ENCODE peak calls at places on chromosomes 16 and 17, in nine cellular contexts. X is HCT116, B is breast epithelium, V is GM23338, R is endothelial cell of umbilical vein, M is transverse colon, Q is GM12878, F is K562, Y is sigmoid colon. Z is an unnamed sample.

GRCh38 chr17:50051082-50051576 is 4.8 kb upstream of the ITGA3 start:
- DNase-seq in Q (no peak), M (no peak), Y (no peak), F (peak; percentile 52), X (peak; percentile 96), B (no peak), R (peak; percentile 55), V (no peak), Z (peak; percentile 56)

GRCh38 chr16:4323845-4324478 is 8.1 kb downstream of the GLIS2 start:
- DNase-seq in X (no peak), B (no peak), F (peak; percentile 56), R (no peak), Q (no peak), Y (peak; percentile 89), M (peak; percentile 40), V (peak; percentile 87), Z (no peak)

GRCh38 chr16:51407921-51408320 is 256.9 kb upstream of the SALL1 start:
- DNase-seq in R (no peak), F (no peak), Y (no peak), X (no peak), Q (no peak), B (no peak), M (no peak), V (no peak), Z (no peak)

GRCh38 chr17:49401971-49402491 is 12.7 kb downstream of the PHB1 start:
- DNase-seq in M (no peak), R (no peak), B (peak; percentile 32), F (no peak), Y (peak; percentile 46), X (no peak), Q (no peak), V (no peak), Z (no peak)

GRCh38 chr17:78705071-78705470 is 77.0 kb downstream of the CYTH1 start:
- DNase-seq in M (no peak), F (no peak), Y (no peak), B (no peak), R (no peak), V (no peak), Q (no peak), X (no peak), Z (no peak)

GRCh38 chr16:87415441-87415840 is 23.3 kb downstream of the MAP1LC3B start:
- DNase-seq in Q (no peak), Y (peak; percentile 34), V (no peak), R (no peak), B (no peak), X (no peak), F (no peak), M (no peak), Z (peak; percentile 20)

GRCh38 chr17:17516315-17516930 is 20.2 kb upstream of the RASD1 start:
- DNase-seq in R (no peak), Q (no peak), F (no peak), Y (no peak), X (no peak), M (no peak), B (no peak), V (no peak), Z (no peak)

GRCh38 chr16:65769055-65769465 is 597.4 kb upstream of the CDH5 start:
- DNase-seq in Y (no peak), X (no peak), F (peak; percentile 45), R (peak; percentile 62), M (no peak), V (no peak), Q (no peak), B (no peak), Z (no peak)

GRCh38 chr17:20156196-20157077 is 147.3 kb downstream of the SPECC1 start:
- DNase-seq in Q (no peak), X (peak; percentile 38), M (peak; percentile 61), Y (no peak), B (peak; percentile 27), F (peak; percentile 51), V (peak; percentile 84), R (peak; percentile 11), Z (peak; percentile 87)

GRCh38 chr16:85615014-85615851 is 2.1 kb downstream of the GSE1 start:
- DNase-seq in Q (no peak), B (peak; percentile 85), V (peak; percentile 72), X (peak; percentile 93), Y (no peak), F (no peak), M (peak; percentile 92), R (no peak), Z (peak; percentile 88)

GRCh38 chr17:3157218-3157617 is 29.9 kb upstream of the OR1G1 start:
- DNase-seq in M (no peak), Y (no peak), Q (no peak), B (no peak), F (no peak), V (no peak), X (no peak), R (no peak), Z (no peak)

GRCh38 chr17:67273900-67274299 is 28.9 kb upstream of the HELZ start:
- DNase-seq in X (no peak), Q (no peak), R (no peak), Y (no peak), M (no peak), V (no peak), F (no peak), B (no peak), Z (no peak)

GRCh38 chr17:8160224-8160577 is 2.5 kb downstream of the VAMP2 start:
- DNase-seq in R (no peak), Y (no peak), F (no peak), X (no peak), B (no peak), M (no peak), V (no peak), Q (no peak), Z (no peak)

GRCh38 chr16:69796285-69797118 is 34.4 kb downstream of the WWP2 start:
- DNase-seq in B (no peak), F (peak; percentile 66), Y (peak; percentile 69), R (peak; percentile 71), M (peak; percentile 25), V (peak; percentile 88), X (peak; percentile 45), Q (no peak), Z (no peak)

GRCh38 chr17:76641501-76641900 is 2.1 kb downstream of the ST6GALNAC1 start:
- DNase-seq in V (peak; percentile 42), Q (no peak), X (peak; percentile 22), Y (no peak), M (no peak), R (no peak), B (no peak), F (no peak), Z (no peak)

DNA sequence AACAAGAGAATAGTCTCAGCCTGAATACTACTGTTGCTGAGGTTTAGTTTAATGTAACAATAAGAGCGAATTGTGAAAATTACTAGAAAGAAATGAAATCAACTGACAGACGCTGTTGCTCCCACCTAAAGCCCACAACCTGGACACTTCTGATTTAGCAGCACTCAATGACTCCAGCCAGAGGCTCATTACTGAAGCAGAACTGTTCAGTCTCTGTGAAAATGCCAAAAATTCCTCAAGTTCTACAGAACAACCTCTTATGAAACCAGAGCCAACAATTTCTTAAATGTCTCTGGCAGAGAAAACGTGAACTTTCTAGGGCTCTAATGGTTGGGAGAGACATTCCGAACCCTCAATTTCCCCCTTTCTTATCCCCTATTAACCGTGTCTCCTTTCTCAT is 9.9 kb downstream of the PSME3IP1 start:
- DNase-seq in Q (no peak), B (no peak), V (no peak), Y (no peak), R (no peak), M (no peak), X (no peak), F (no peak), Z (no peak)
- TF ChIP-seq POLR2AphosphoS5 in Q (no peak), B (no peak), V (no peak), Y (no peak), R (no peak), M (no peak), X (no peak), F (no peak), Z (no peak)

GRCh38 chr16:53209489-53209888 is 154.7 kb downstream of the CHD9 start:
- DNase-seq in F (no peak), X (no peak), M (no peak), Q (no peak), V (no peak), B (no peak), Y (no peak), R (peak; percentile 21), Z (no peak)
- H3K4me1 ChIP-seq in F (peaks cover 6% of the 10 kb centered on the region), X (peaks cover 7% of the 10 kb centered on the region), M (peaks cover 48% of the 10 kb centered on the region), Q (peaks cover 3% of the 10 kb centered on the region), V (peaks cover 4% of the 10 kb centered on the region), B (no peaks in the 10 kb centered on the region), Y (peaks cover 31% of the 10 kb centered on the region), R (peaks cover 41% of the 10 kb centered on the region), Z (peaks cover 26% of the 10 kb centered on the region)

GRCh38 chr17:43917348-43918025 is 10.2 kb upstream of the MPP2 start:
- DNase-seq in X (no peak), V (peak; percentile 82), F (peak; percentile 28), B (no peak), M (peak; percentile 50), R (peak; percentile 32), Y (no peak), Q (no peak), Z (peak; percentile 81)

GRCh38 chr17:43914451-43914850 is 7.1 kb upstream of the MPP2 start:
- DNase-seq in X (no peak), B (no peak), R (no peak), V (no peak), Q (no peak), M (no peak), Y (no peak), F (no peak), Z (no peak)

GRCh38 chr17:43917016-43917347 is 9.6 kb upstream of the MPP2 start:
- DNase-seq in Q (peak; percentile 36), F (no peak), M (no peak), B (no peak), X (no peak), V (no peak), Y (no peak), R (no peak), Z (no peak)

GRCh38 chr17:43916385-43916784 is 9.0 kb upstream of the MPP2 start:
- DNase-seq in M (no peak), X (no peak), Q (no peak), B (no peak), V (no peak), R (no peak), Y (no peak), F (no peak), Z (no peak)

DNA sequence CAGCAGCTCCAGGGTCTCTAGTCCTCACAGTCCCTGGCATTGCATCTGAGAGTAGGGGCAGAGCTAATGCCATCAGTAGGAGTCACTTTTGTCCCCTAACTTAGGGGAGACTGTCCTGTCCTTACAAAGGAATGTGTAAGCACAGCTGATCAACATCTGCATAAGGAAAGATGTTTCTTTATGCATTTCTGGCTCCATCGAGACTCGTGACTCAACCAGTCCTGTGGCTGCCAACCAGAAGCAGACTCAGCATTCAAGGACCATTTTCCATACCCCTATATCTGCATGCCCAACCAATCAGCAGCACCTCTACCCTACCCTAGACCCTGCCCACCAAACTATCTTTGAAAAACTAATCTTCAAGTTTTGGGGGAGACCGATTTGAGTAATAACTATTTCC is 8.2 kb upstream of the MPP2 start:
- DNase-seq in Q (no peak), B (no peak), M (no peak), F (no peak), R (no peak), X (no peak), V (no peak), Y (no peak), Z (no peak)
- H3K27ac ChIP-seq in Q (no peak overlapping the region), B (no peak overlapping the region), M (no peak overlapping the region), F (no peak overlapping the region), R (no peak overlapping the region), X (no peak overlapping the region), V (no peak overlapping the region), Y (no peak overlapping the region), Z (no peak overlapping the region)

DNA sequence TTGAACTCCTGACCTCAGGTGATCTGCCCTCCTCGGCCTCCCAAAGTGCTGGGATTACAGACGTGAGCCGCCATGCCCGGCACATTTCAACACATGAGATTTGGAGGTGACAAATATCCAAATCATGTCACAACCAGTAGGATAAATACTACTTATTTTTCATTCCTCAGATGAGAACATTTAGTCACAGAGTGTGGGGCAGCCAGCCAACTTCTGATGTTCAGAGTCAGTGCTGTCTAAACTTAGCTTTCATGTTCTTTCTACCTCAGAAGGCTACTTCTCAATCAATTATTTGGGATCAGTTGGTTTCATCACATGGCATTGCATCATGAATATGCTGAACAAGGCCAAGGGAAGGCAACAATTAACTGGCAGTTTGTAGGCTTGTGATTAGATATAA is 134.5 kb downstream of the CDH13 start:
- DNase-seq in Y (peak; percentile 78), V (no peak), Q (no peak), X (no peak), B (peak; percentile 81), M (peak; percentile 27), R (peak; percentile 77), F (no peak), Z (no peak)
- TF ChIP-seq POLR2AphosphoS5 in Y (no peak), V (no peak), Q (no peak), X (no peak), B (no peak), M (no peak), R (no peak), F (no peak), Z (no peak)